ENCODE peak calls at places on chromosomes 12 and 14, in six cellular contexts. P is H1, X is IMR-90, I is mesendoderm, H is mesenchymal stem cell, N is trophoblast cell. R is an unnamed sample.

GRCh38 chr14:24817638-24818053 is 183.7 kb upstream of the GZMB start:
- DNase-seq in N (no peak), P (no peak), H (no peak), X (peak; percentile 52), I (peak; percentile 45), R (no peak)

GRCh38 chr14:29301571-29301970 is 535.0 kb downstream of the FOXG1 start:
- DNase-seq in N (no peak), P (no peak), H (no peak), I (no peak), X (no peak), R (no peak)

GRCh38 chr12:107467716-107468115 is 217.9 kb upstream of the PWP1 start:
- DNase-seq in X (peak; percentile 19), I (peak; percentile 15), P (no peak), N (no peak), H (peak; percentile 22), R (no peak)

GRCh38 chr14:55807059-55807499 is 227.1 kb downstream of the KTN1 start:
- DNase-seq in N (peak; percentile 26), X (peak; percentile 80), P (no peak), I (no peak), H (peak; percentile 21), R (no peak)

GRCh38 chr12:123141615-123142517 is 9.0 kb downstream of the PITPNM2 start:
- DNase-seq in P (no peak), I (peak; percentile 58), H (peak; percentile 90), X (peak; percentile 84), N (peak; percentile 60), R (no peak)

GRCh38 chr12:111826982-111827381 is 15.0 kb upstream of the MAPKAPK5 start:
- DNase-seq in I (no peak), N (no peak), H (no peak), P (no peak), X (no peak), R (no peak)

GRCh38 chr12:27907766-27908165 is 64.8 kb downstream of the PTHLH start:
- DNase-seq in H (no peak), I (no peak), X (peak; percentile 49), N (peak; percentile 84), P (no peak), R (no peak)

GRCh38 chr12:48788852-48789775 is at the start of gene ADCY6:
- DNase-seq in P (peak; percentile 86), H (peak; percentile 80), X (peak; percentile 70), N (peak; percentile 44), I (peak; percentile 86), R (peak; percentile 84)

GRCh38 chr12:120571299-120571698 is 9.9 kb downstream of the POP5 start:
- DNase-seq in P (no peak), H (no peak), X (peak; percentile 73), N (no peak), I (no peak), R (no peak)

GRCh38 chr12:89504560-89505346 is 19.8 kb downstream of the GALNT4 start:
- DNase-seq in I (no peak), P (no peak), H (no peak), N (no peak), X (peak; percentile 75), R (no peak)

GRCh38 chr12:24111591-24111990 is 162.1 kb upstream of the SOX5 start:
- DNase-seq in N (peak; percentile 14), P (no peak), X (peak; percentile 68), H (no peak), I (no peak), R (no peak)

GRCh38 chr12:51441583-51441982 is 17.0 kb downstream of the SLC4A8 start:
- DNase-seq in I (no peak), H (peak; percentile 58), P (no peak), N (no peak), X (peak; percentile 95), R (no peak)

GRCh38 chr12:65741662-65742480 is 82.4 kb upstream of the HMGA2 start:
- DNase-seq in P (peak; percentile 84), H (peak; percentile 70), X (peak; percentile 51), N (peak; percentile 24), I (peak; percentile 89), R (peak; percentile 79)

GRCh38 chr12:94575645-94576393 is 74.5 kb downstream of the TMCC3 start:
- DNase-seq in H (no peak), I (peak; percentile 36), P (no peak), X (no peak), N (no peak), R (no peak)

GRCh38 chr12:100826323-100826722 is 31.7 kb downstream of the ANO4 start:
- DNase-seq in X (peak; percentile 58), H (peak; percentile 64), P (peak; percentile 72), N (peak; percentile 77), I (peak; percentile 60), R (peak; percentile 63)

GRCh38 chr12:57552692-57553321 is 3.0 kb downstream of the KIF5A start:
- DNase-seq in N (no peak), X (peak; percentile 36), H (peak; percentile 78), I (no peak), P (no peak), R (no peak)

GRCh38 chr14:100772607-100773165 is 46.0 kb downstream of the DLK1 start:
- DNase-seq in H (no peak), X (no peak), P (no peak), N (no peak), I (no peak), R (no peak)

GRCh38 chr12:114141916-114142564 is 175.9 kb upstream of the RBM19 start:
- DNase-seq in P (no peak), I (peak; percentile 41), N (no peak), X (no peak), H (no peak), R (no peak)

GRCh38 chr14:68894802-68895201 is 84.3 kb downstream of the ACTN1 start:
- DNase-seq in P (no peak), X (peak; percentile 76), H (peak; percentile 58), I (no peak), N (no peak), R (no peak)

GRCh38 chr14:70289138-70289537 is 70.3 kb downstream of the COX16 start:
- DNase-seq in P (no peak), X (no peak), H (no peak), I (no peak), N (no peak), R (no peak)

GRCh38 chr12:124411291-124411878 is 116.5 kb downstream of the RFLNA start:
- DNase-seq in P (no peak), N (no peak), X (peak; percentile 96), H (peak; percentile 93), I (no peak), R (no peak)

GRCh38 chr14:61179061-61179675 is 102.0 kb downstream of the TMEM30B start:
- DNase-seq in N (no peak), I (peak; percentile 23), P (no peak), H (peak; percentile 50), X (peak; percentile 26), R (no peak)

GRCh38 chr12:84599539-84599938 is 313.1 kb downstream of the SLC6A15 start:
- DNase-seq in X (no peak), P (no peak), N (peak; percentile 31), H (peak; percentile 69), I (peak; percentile 83), R (no peak)

GRCh38 chr14:104121142-104121541 is 17.2 kb upstream of the KIF26A start:
- DNase-seq in P (no peak), X (no peak), H (no peak), I (no peak), N (no peak), R (no peak)

GRCh38 chr12:44377443-44378160 is 498.5 kb downstream of the NELL2 start:
- DNase-seq in X (no peak), N (no peak), P (no peak), I (no peak), H (no peak), R (no peak)

GRCh38 chr14:93430889-93431670 is at the start of gene UNC79:
- DNase-seq in X (no peak), P (peak; percentile 77), I (peak; percentile 69), N (peak; percentile 15), H (no peak), R (peak; percentile 61)

GRCh38 chr14:81221579-81222102 is 882 bp upstream of the GTF2A1 start:
- DNase-seq in N (no peak), H (no peak), I (peak; percentile 50), P (no peak), X (peak; percentile 5), R (no peak)
- H2BK120ac ChIP-seq in N (peak overlapping the region; percentile 54), H (no peak overlapping the region), I (peak overlapping the region; percentile 10), P (peak overlapping the region; percentile 68), X (peak overlapping the region; percentile 69), R (no peak overlapping the region)

DNA sequence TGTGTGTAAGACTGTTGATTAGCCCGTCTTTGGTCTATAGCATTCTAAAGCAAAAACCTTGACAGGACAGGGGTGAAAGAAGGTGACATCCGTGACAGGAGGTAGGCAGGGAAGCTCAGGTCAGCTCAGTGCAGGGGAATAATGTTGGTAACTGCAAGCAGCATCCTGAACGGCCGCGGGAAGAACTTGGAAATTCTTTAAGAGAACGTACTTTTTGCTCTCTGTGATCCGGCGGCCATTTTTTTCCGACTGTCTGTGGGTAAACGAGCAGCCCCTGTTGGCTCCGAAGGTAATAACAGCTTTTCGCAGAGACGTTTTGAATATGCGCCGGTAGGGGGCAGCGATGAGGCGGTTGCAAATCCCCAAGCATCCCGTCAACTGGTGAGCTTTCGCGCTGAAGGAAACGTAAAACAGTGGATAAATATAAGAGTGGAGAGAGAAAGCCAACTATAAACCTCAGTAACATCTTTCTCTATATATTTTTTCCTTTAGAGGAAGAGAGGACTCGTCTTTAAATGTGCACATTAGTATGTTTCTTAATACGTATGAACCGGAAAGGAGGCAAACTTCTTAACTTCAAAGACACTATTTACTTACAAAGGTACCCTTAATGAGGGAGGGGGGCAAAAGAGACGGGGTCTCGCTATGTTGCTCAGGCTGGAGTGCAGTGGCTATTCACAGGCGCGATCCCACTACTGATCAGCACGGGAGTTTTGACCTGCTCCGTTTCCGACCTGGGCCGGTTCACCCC is 9.5 kb upstream of the NEMF start:
- DNase-seq in X (peak; percentile 87), P (peak; percentile 93), N (peak; percentile 91), I (peak; percentile 92), H (peak; percentile 89), R (peak; percentile 93)
- H2BK120ac ChIP-seq in X (peak overlapping the region; percentile 98), P (no peak overlapping the region), N (peak overlapping the region; percentile 96), I (no peak overlapping the region), H (no peak overlapping the region), R (no peak overlapping the region)

DNA sequence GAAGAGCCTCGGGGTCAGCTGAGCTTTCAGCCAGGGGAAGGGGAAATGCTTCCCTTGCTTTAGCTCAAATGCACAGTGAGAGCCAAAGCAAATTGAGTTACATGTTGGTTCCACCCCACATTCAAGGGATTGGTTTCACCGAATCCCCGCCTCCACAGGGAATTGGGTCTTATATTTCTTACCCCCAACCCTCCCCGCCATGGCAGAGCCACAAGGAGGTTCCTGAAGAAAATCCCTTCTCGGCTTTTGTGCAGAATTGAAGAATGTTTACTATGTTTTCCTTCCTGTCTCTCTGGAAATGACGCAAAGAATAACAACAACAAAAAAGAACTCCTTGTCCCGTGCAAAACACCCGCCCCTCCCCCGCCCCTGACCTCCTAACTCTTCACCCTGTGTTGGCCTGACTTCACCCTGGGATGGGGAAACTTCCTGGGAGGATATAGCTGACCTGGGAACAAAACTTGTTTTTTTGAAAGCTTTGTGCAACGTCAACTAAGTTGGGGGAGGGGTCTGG is 21.9 kb upstream of the CIPC start:
- DNase-seq in P (no peak), X (no peak), I (peak; percentile 69), N (peak; percentile 35), H (peak; percentile 89), R (peak; percentile 37)
- H2BK120ac ChIP-seq in P (no peak overlapping the region), X (no peak overlapping the region), I (no peak overlapping the region), N (no peak overlapping the region), H (no peak overlapping the region), R (no peak overlapping the region)

DNA sequence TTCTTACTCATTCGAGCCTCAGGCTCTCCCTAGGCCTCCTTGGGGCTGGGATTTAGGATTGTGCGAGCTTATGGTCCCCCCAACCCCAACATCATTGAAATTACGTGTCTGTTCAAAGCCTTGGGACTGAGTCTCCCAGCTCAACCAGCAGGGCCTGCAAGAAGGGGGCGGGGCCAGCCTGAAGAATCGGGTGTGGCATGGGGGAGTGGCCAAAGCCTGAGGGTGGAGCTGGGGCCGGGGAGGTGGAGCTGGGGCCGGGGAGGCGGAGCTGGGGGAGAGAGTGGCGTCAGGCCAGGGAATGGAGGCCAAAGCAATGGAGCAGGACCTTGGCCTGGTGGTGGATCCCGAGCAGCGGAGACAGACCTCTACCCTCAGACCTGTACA is 24.3 kb upstream of the HSPB8 start:
- DNase-seq in P (peak; percentile 98), H (peak; percentile 33), I (peak; percentile 97), N (peak; percentile 76), X (no peak), R (peak; percentile 56)
- H2BK120ac ChIP-seq in P (no peak overlapping the region), H (no peak overlapping the region), I (peak overlapping the region; percentile 28), N (peak overlapping the region; percentile 93), X (no peak overlapping the region), R (no peak overlapping the region)

R was measured in neuronal stem cell.